ENCODE peak calls at places on chromosomes 6 and 20, in ten cellular contexts. One of them, this sample, is unnamed.
A peak's percentile ranks its signal among the peaks of the same experiment; 100 is the strongest.

GRCh38 chr20:9467995-9468394 is 46.4 kb upstream of the LAMP5 start:
- DNase-seq in breast epithelium: no peak
- DNase-seq in ovary: no peak
- DNase-seq in uterus: no peak
- DNase-seq in A549: peak; percentile 17
- DNase-seq in heart left ventricle: no peak
- DNase-seq in thyroid gland: no peak
- DNase-seq in spleen: no peak
- DNase-seq in transverse colon: no peak
- DNase-seq in stomach: no peak
- DNase-seq in this sample: no peak

GRCh38 chr20:34515484-34516037 is 661 bp upstream of the DYNLRB1 start:
- DNase-seq in spleen: peak; percentile 90
- DNase-seq in A549: peak; percentile 48
- DNase-seq in transverse colon: peak; percentile 80
- DNase-seq in uterus: peak; percentile 51
- DNase-seq in thyroid gland: peak; percentile 85
- DNase-seq in breast epithelium: peak; percentile 70
- DNase-seq in ovary: peak; percentile 61
- DNase-seq in stomach: peak; percentile 73
- DNase-seq in heart left ventricle: no peak
- DNase-seq in this sample: peak; percentile 70

GRCh38 chr6:156564128-156564806 is 212.9 kb upstream of the ARID1B start:
- DNase-seq in A549: peak; percentile 50
- DNase-seq in thyroid gland: peak; percentile 86
- DNase-seq in stomach: peak; percentile 87
- DNase-seq in ovary: peak; percentile 87
- DNase-seq in heart left ventricle: peak; percentile 79
- DNase-seq in spleen: peak; percentile 95
- DNase-seq in uterus: peak; percentile 80
- DNase-seq in transverse colon: peak; percentile 86
- DNase-seq in breast epithelium: peak; percentile 84
- DNase-seq in this sample: peak; percentile 97

GRCh38 chr20:49572857-49573256 is 4.9 kb upstream of the PTGIS start:
- DNase-seq in stomach: no peak
- DNase-seq in thyroid gland: no peak
- DNase-seq in breast epithelium: no peak
- DNase-seq in uterus: peak; percentile 15
- DNase-seq in transverse colon: no peak
- DNase-seq in heart left ventricle: peak; percentile 10
- DNase-seq in ovary: no peak
- DNase-seq in A549: no peak
- DNase-seq in spleen: no peak
- DNase-seq in this sample: no peak

GRCh38 chr6:97401533-97401932 is 118.5 kb upstream of the MMS22L start:
- DNase-seq in ovary: no peak
- DNase-seq in spleen: no peak
- DNase-seq in breast epithelium: no peak
- DNase-seq in A549: no peak
- DNase-seq in thyroid gland: no peak
- DNase-seq in heart left ventricle: no peak
- DNase-seq in transverse colon: no peak
- DNase-seq in uterus: no peak
- DNase-seq in stomach: no peak
- DNase-seq in this sample: no peak

GRCh38 chr6:18432180-18432579 is 45.0 kb downstream of the RNF144B start:
- DNase-seq in A549: no peak
- DNase-seq in breast epithelium: no peak
- DNase-seq in transverse colon: no peak
- DNase-seq in uterus: no peak
- DNase-seq in stomach: no peak
- DNase-seq in heart left ventricle: no peak
- DNase-seq in spleen: no peak
- DNase-seq in ovary: no peak
- DNase-seq in thyroid gland: no peak
- DNase-seq in this sample: no peak

GRCh38 chr20:3660262-3661059 is 2.7 kb downstream of the GFRA4 start:
- DNase-seq in ovary: no peak
- DNase-seq in A549: no peak
- DNase-seq in spleen: no peak
- DNase-seq in heart left ventricle: no peak
- DNase-seq in uterus: no peak
- DNase-seq in thyroid gland: peak; percentile 34
- DNase-seq in transverse colon: no peak
- DNase-seq in breast epithelium: no peak
- DNase-seq in stomach: no peak
- DNase-seq in this sample: peak; percentile 75

GRCh38 chr6:167706313-167707109 is 120.2 kb upstream of the AFDN start:
- DNase-seq in spleen: peak; percentile 72
- DNase-seq in transverse colon: no peak
- DNase-seq in uterus: no peak
- DNase-seq in breast epithelium: no peak
- DNase-seq in thyroid gland: no peak
- DNase-seq in ovary: no peak
- DNase-seq in stomach: no peak
- DNase-seq in heart left ventricle: no peak
- DNase-seq in A549: no peak
- DNase-seq in this sample: peak; percentile 81

GRCh38 chr6:87444362-87444761 is 28.4 kb upstream of the SLC35A1 start:
- DNase-seq in stomach: no peak
- DNase-seq in transverse colon: no peak
- DNase-seq in thyroid gland: no peak
- DNase-seq in breast epithelium: no peak
- DNase-seq in ovary: no peak
- DNase-seq in A549: no peak
- DNase-seq in spleen: no peak
- DNase-seq in uterus: no peak
- DNase-seq in heart left ventricle: no peak
- DNase-seq in this sample: no peak

GRCh38 chr6:183668-184067 is 108.6 kb upstream of the DUSP22 start:
- DNase-seq in uterus: no peak
- DNase-seq in thyroid gland: no peak
- DNase-seq in heart left ventricle: no peak
- DNase-seq in ovary: no peak
- DNase-seq in spleen: no peak
- DNase-seq in breast epithelium: no peak
- DNase-seq in stomach: no peak
- DNase-seq in transverse colon: no peak
- DNase-seq in A549: no peak
- DNase-seq in this sample: no peak

GRCh38 chr6:181049-181654 is 111.1 kb upstream of the DUSP22 start:
- DNase-seq in thyroid gland: peak; percentile 60
- DNase-seq in spleen: no peak
- DNase-seq in ovary: no peak
- DNase-seq in uterus: no peak
- DNase-seq in heart left ventricle: no peak
- DNase-seq in breast epithelium: no peak
- DNase-seq in stomach: no peak
- DNase-seq in transverse colon: no peak
- DNase-seq in A549: no peak
- DNase-seq in this sample: no peak

GRCh38 chr6:186221-186965 is 105.9 kb upstream of the DUSP22 start:
- DNase-seq in transverse colon: no peak
- DNase-seq in A549: no peak
- DNase-seq in breast epithelium: no peak
- DNase-seq in thyroid gland: no peak
- DNase-seq in stomach: peak; percentile 19
- DNase-seq in heart left ventricle: no peak
- DNase-seq in ovary: no peak
- DNase-seq in uterus: peak; percentile 24
- DNase-seq in spleen: no peak
- DNase-seq in this sample: no peak

GRCh38 chr6:187252-187840 is 104.9 kb upstream of the DUSP22 start:
- DNase-seq in ovary: no peak
- DNase-seq in thyroid gland: no peak
- DNase-seq in transverse colon: no peak
- DNase-seq in spleen: no peak
- DNase-seq in breast epithelium: no peak
- DNase-seq in heart left ventricle: no peak
- DNase-seq in A549: no peak
- DNase-seq in stomach: no peak
- DNase-seq in uterus: no peak
- DNase-seq in this sample: peak; percentile 57

DNA sequence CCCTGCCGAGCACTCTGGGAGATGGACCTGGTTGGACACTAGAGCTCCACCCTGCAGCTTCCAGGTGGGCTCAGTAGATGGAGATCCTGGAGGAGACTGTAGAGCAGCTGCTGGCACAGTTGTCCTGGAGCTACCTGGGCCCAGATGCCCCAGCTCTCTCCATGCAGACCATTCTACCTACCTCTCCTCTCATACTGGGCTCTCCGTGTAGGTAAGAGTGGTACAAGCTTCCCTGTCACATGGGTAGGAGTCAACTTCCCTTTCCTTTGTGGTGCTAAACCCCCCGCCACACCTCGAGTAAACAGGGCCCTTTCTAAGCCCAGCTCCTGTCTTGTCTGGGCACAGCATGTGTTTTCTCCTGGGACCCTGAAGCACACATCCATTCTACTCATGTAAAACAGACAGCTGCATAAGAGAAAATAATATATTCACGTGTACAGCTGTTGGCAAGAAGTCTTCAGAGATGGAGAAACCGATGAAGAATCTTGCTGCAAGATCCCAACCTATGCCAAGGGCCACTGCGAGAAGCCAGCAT is 108.1 kb upstream of the DUSP22 start:
- DNase-seq in breast epithelium: no peak
- DNase-seq in ovary: no peak
- DNase-seq in thyroid gland: no peak
- DNase-seq in uterus: no peak
- DNase-seq in A549: no peak
- DNase-seq in heart left ventricle: no peak
- DNase-seq in stomach: no peak
- DNase-seq in transverse colon: no peak
- DNase-seq in spleen: no peak
- DNase-seq in this sample: peak; percentile 62
- TF ChIP-seq POLR2A in breast epithelium: no peak
- TF ChIP-seq POLR2A in ovary: no peak
- TF ChIP-seq POLR2A in thyroid gland: no peak
- TF ChIP-seq POLR2A in uterus: no peak
- TF ChIP-seq POLR2A in A549: no peak
- TF ChIP-seq POLR2A in heart left ventricle: no peak
- TF ChIP-seq POLR2A in stomach: no peak
- TF ChIP-seq POLR2A in transverse colon: no peak
- TF ChIP-seq POLR2A in spleen: no peak
- TF ChIP-seq POLR2A in this sample: no peak

GRCh38 chr20:40728470-40728869 is 39.4 kb upstream of the MAFB start:
- DNase-seq in thyroid gland: no peak
- DNase-seq in ovary: no peak
- DNase-seq in stomach: no peak
- DNase-seq in uterus: no peak
- DNase-seq in spleen: no peak
- DNase-seq in breast epithelium: no peak
- DNase-seq in transverse colon: no peak
- DNase-seq in A549: no peak
- DNase-seq in heart left ventricle: no peak
- DNase-seq in this sample: no peak
- TF ChIP-seq CTCF in thyroid gland: no peak
- TF ChIP-seq CTCF in ovary: no peak
- TF ChIP-seq CTCF in stomach: no peak
- TF ChIP-seq CTCF in uterus: no peak
- TF ChIP-seq CTCF in spleen: no peak
- TF ChIP-seq CTCF in breast epithelium: no peak
- TF ChIP-seq CTCF in transverse colon: no peak
- TF ChIP-seq CTCF in A549: peak; percentile 11
- TF ChIP-seq CTCF in heart left ventricle: peak; percentile 9
- TF ChIP-seq CTCF in this sample: no peak

GRCh38 chr20:37254114-37254878 is 7.3 kb downstream of the GHRH start:
- DNase-seq in stomach: no peak
- DNase-seq in spleen: no peak
- DNase-seq in heart left ventricle: no peak
- DNase-seq in transverse colon: no peak
- DNase-seq in A549: no peak
- DNase-seq in ovary: no peak
- DNase-seq in thyroid gland: no peak
- DNase-seq in breast epithelium: no peak
- DNase-seq in uterus: no peak
- DNase-seq in this sample: no peak

GRCh38 chr20:37257530-37257929 is 4.1 kb downstream of the GHRH start:
- DNase-seq in spleen: no peak
- DNase-seq in A549: no peak
- DNase-seq in stomach: no peak
- DNase-seq in ovary: no peak
- DNase-seq in heart left ventricle: no peak
- DNase-seq in thyroid gland: no peak
- DNase-seq in breast epithelium: no peak
- DNase-seq in uterus: no peak
- DNase-seq in transverse colon: no peak
- DNase-seq in this sample: no peak

GRCh38 chr20:37259031-37259430 is 2.6 kb downstream of the GHRH start:
- DNase-seq in heart left ventricle: no peak
- DNase-seq in stomach: no peak
- DNase-seq in transverse colon: no peak
- DNase-seq in thyroid gland: no peak
- DNase-seq in spleen: no peak
- DNase-seq in A549: no peak
- DNase-seq in ovary: no peak
- DNase-seq in breast epithelium: no peak
- DNase-seq in uterus: no peak
- DNase-seq in this sample: no peak

GRCh38 chr20:37257993-37258392 is 3.6 kb downstream of the GHRH start:
- DNase-seq in spleen: no peak
- DNase-seq in ovary: no peak
- DNase-seq in A549: no peak
- DNase-seq in transverse colon: no peak
- DNase-seq in thyroid gland: no peak
- DNase-seq in uterus: no peak
- DNase-seq in stomach: no peak
- DNase-seq in breast epithelium: no peak
- DNase-seq in heart left ventricle: no peak
- DNase-seq in this sample: no peak

GRCh38 chr20:37256286-37256685 is 5.3 kb downstream of the GHRH start:
- DNase-seq in stomach: no peak
- DNase-seq in A549: no peak
- DNase-seq in spleen: peak; percentile 51
- DNase-seq in uterus: no peak
- DNase-seq in heart left ventricle: no peak
- DNase-seq in thyroid gland: no peak
- DNase-seq in breast epithelium: no peak
- DNase-seq in transverse colon: no peak
- DNase-seq in ovary: no peak
- DNase-seq in this sample: no peak
- H3K4me3 ChIP-seq in stomach: no peak overlapping the region
- H3K4me3 ChIP-seq in A549: no peak overlapping the region
- H3K4me3 ChIP-seq in spleen: no peak overlapping the region
- H3K4me3 ChIP-seq in uterus: no peak overlapping the region
- H3K4me3 ChIP-seq in heart left ventricle: no peak overlapping the region
- H3K4me3 ChIP-seq in thyroid gland: no peak overlapping the region
- H3K4me3 ChIP-seq in breast epithelium: no peak overlapping the region
- H3K4me3 ChIP-seq in transverse colon: no peak overlapping the region
- H3K4me3 ChIP-seq in ovary: no peak overlapping the region
- H3K4me3 ChIP-seq in this sample: no peak overlapping the region

DNA sequence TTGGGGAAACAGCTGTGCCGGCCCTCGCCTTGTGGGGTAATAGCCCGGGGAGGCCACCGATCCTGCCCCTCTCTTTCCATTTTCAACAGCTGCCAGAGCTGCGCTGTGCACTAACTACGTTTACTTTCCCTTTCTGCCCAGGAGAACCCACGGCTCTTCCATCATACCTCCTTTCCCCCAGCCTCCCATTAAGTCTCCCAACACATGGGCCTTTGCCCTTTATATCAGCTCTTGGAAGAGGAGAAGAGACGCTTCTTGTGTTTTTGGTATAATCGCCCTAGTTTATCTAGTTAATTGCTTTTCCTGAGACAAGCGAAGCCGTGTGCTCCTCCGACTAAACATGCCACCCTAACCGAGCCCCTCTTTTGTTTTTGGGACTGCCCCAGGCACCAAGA is 664 bp downstream of the UBR2 start:
- DNase-seq in ovary: no peak
- DNase-seq in uterus: no peak
- DNase-seq in A549: no peak
- DNase-seq in spleen: no peak
- DNase-seq in transverse colon: no peak
- DNase-seq in breast epithelium: no peak
- DNase-seq in heart left ventricle: no peak
- DNase-seq in stomach: peak; percentile 55
- DNase-seq in thyroid gland: no peak
- DNase-seq in this sample: no peak
- TF ChIP-seq POLR2A in ovary: no peak
- TF ChIP-seq POLR2A in uterus: no peak
- TF ChIP-seq POLR2A in A549: no peak
- TF ChIP-seq POLR2A in spleen: no peak
- TF ChIP-seq POLR2A in transverse colon: no peak
- TF ChIP-seq POLR2A in breast epithelium: no peak
- TF ChIP-seq POLR2A in heart left ventricle: no peak
- TF ChIP-seq POLR2A in stomach: no peak
- TF ChIP-seq POLR2A in thyroid gland: no peak
- TF ChIP-seq POLR2A in this sample: no peak